ENCODE peak calls at places on chromosomes 2 and 18, in six cellular contexts. R is GM12878, F is K562, A is HepG2, X is GM12892, H is H1. P is an unnamed sample.

GRCh38 chr2:10575566-10576300 is 114.0 kb downstream of the NOL10 start:
- DNase-seq in R (no peak), F (no peak), A (no peak), X (no peak), H (no peak), P (no peak)

GRCh38 chr2:182482511-182482910 is 55.7 kb upstream of the PDE1A start:
- DNase-seq in R (no peak), F (no peak), A (no peak), X (no peak), H (no peak), P (no peak)

GRCh38 chr2:140122001-140122400 is 1341.8 kb upstream of the NXPH2 start:
- DNase-seq in R (no peak), F (no peak), A (peak; percentile 8), X (no peak), H (no peak), P (no peak)

GRCh38 chr2:156145469-156145868 is 187.1 kb downstream of the NR4A2 start:
- DNase-seq in R (no peak), F (no peak), A (no peak), X (no peak), H (no peak), P (no peak)

GRCh38 chr2:240817496-240818292 is 2.3 kb downstream of the KIF1A start:
- DNase-seq in R (no peak), F (no peak), A (no peak), X (no peak), H (no peak), P (no peak)

GRCh38 chr18:29779096-29779495 is 1263.4 kb downstream of the DSC3 start:
- DNase-seq in R (no peak), F (no peak), A (no peak), X (no peak), H (no peak), P (no peak)

GRCh38 chr18:62069556-62069955 is 117.3 kb downstream of the PIGN start:
- DNase-seq in R (no peak), F (no peak), A (no peak), X (no peak), H (no peak), P (no peak)

GRCh38 chr2:240571314-240571973 is 3.2 kb downstream of the RNPEPL1 start:
- DNase-seq in R (no peak), F (no peak), A (no peak), X (no peak), H (no peak), P (no peak)

GRCh38 chr2:85273732-85274731 is 53.8 kb downstream of the TGOLN2 start:
- DNase-seq in R (no peak), F (no peak), A (peak; percentile 62), X (no peak), H (no peak), P (no peak)

GRCh38 chr18:26710460-26711096 is 154.9 kb downstream of the AQP4 start:
- DNase-seq in R (peak; percentile 73), F (no peak), A (no peak), X (peak; percentile 5), H (no peak), P (peak; percentile 12)

GRCh38 chr2:200360364-200360763 is 53.9 kb downstream of the SPATS2L start:
- DNase-seq in R (no peak), F (no peak), A (no peak), X (no peak), H (no peak), P (no peak)

GRCh38 chr2:5365871-5366461 is 326.2 kb upstream of the SOX11 start:
- DNase-seq in R (no peak), F (peak; percentile 68), A (peak; percentile 62), X (peak; percentile 30), H (peak; percentile 46), P (peak; percentile 46)

GRCh38 chr18:12014976-12015696 is 33.8 kb downstream of the IMPA2 start:
- DNase-seq in R (no peak), F (no peak), A (no peak), X (no peak), H (no peak), P (no peak)

GRCh38 chr2:45823723-45824206 is 172.3 kb downstream of the PRKCE start:
- DNase-seq in R (no peak), F (no peak), A (no peak), X (no peak), H (no peak), P (no peak)

GRCh38 chr2:111709321-111709720 is 174.7 kb downstream of the ANAPC1 start:
- DNase-seq in R (no peak), F (no peak), A (no peak), X (no peak), H (no peak), P (no peak)

GRCh38 chr2:196113061-196113974 is 44.7 kb upstream of the DNAH7 start:
- DNase-seq in R (no peak), F (no peak), A (no peak), X (no peak), H (no peak), P (no peak)

GRCh38 chr2:15177103-15177502 is 384.0 kb downstream of the NBAS start:
- DNase-seq in R (peak; percentile 91), F (no peak), A (no peak), X (peak; percentile 19), H (no peak), P (peak; percentile 23)

GRCh38 chr2:58701688-58702301 is 460.7 kb upstream of the FANCL start:
- DNase-seq in R (no peak), F (no peak), A (no peak), X (no peak), H (no peak), P (no peak)

GRCh38 chr2:54704688-54705605 is 18.5 kb upstream of the EML6 start:
- DNase-seq in R (no peak), F (no peak), A (peak; percentile 76), X (no peak), H (no peak), P (no peak)

GRCh38 chr2:161947394-161947793 is 126.6 kb downstream of the DPP4 start:
- DNase-seq in R (no peak), F (no peak), A (no peak), X (no peak), H (no peak), P (no peak)

GRCh38 chr2:40428434-40428833 is 23.5 kb downstream of the SLC8A1 start:
- DNase-seq in R (no peak), F (no peak), A (no peak), X (no peak), H (no peak), P (no peak)

DNA sequence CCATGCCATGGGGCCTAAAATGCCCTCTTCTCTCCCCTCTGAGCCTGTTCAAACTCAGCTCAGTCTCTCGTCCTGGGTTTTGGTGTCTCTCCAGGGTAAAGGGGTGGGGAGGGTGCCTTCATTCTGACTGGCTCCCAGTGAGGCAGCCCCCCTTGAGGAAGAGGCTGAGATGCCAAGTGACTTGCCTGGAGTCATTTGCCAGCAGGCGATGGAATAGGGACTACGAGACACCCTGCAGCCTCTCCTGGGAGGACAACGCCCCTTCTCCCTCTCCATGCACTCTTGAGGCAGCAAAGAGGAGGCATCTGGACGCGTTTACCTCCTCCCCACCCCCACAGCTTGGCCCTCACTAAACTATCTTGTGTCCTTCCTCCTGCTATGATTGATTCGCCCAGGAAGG is 765 bp upstream of the STON1 start:
- DNase-seq in R (no peak), F (no peak), A (no peak), X (no peak), H (no peak), P (no peak)
- TF ChIP-seq POLR2A in R (no peak), F (no peak), A (no peak), X (no peak), H (no peak), P (no peak)

GRCh38 chr2:233100192-233100998 is 40.3 kb downstream of the INPP5D start:
- DNase-seq in R (peak; percentile 95), F (no peak), A (no peak), X (peak; percentile 67), H (no peak), P (no peak)
- TF ChIP-seq TAF1 in R (no peak), F (no peak), A (no peak), X (peak; percentile 8), H (no peak), P (peak; percentile 40)

GRCh38 chr18:79576686-79577351 is 102.8 kb upstream of the CTDP1 start:
- DNase-seq in R (no peak), F (no peak), A (no peak), X (no peak), H (no peak), P (no peak)
- TF ChIP-seq POLR2AphosphoS5 in R (no peak), F (no peak), A (no peak), X (no peak), H (no peak), P (no peak)

GRCh38 chr2:32039447-32040219 is at the start of gene DPY30:
- DNase-seq in R (peak; percentile 62), F (peak; percentile 90), A (peak; percentile 91), X (peak; percentile 77), H (peak; percentile 85), P (peak; percentile 76)
- TF ChIP-seq POLR2A in R (peak; percentile 100), F (peak; percentile 98), A (peak; percentile 100), X (peak; percentile 98), H (peak; percentile 97), P (peak; percentile 99)

GRCh38 chr2:67604360-67604759 is 207.2 kb downstream of the ETAA1 start:
- DNase-seq in R (no peak), F (no peak), A (no peak), X (no peak), H (no peak), P (no peak)

GRCh38 chr2:67596871-67597270 is 199.7 kb downstream of the ETAA1 start:
- DNase-seq in R (no peak), F (no peak), A (no peak), X (no peak), H (no peak), P (no peak)

GRCh38 chr2:67599561-67599960 is 202.4 kb downstream of the ETAA1 start:
- DNase-seq in R (no peak), F (no peak), A (no peak), X (no peak), H (no peak), P (no peak)

GRCh38 chr2:67600472-67600871 is 203.3 kb downstream of the ETAA1 start:
- DNase-seq in R (no peak), F (peak; percentile 7), A (no peak), X (no peak), H (no peak), P (no peak)

GRCh38 chr2:67600946-67601345 is 203.8 kb downstream of the ETAA1 start:
- DNase-seq in R (no peak), F (no peak), A (no peak), X (no peak), H (no peak), P (no peak)
- TF ChIP-seq TAF1 in R (no peak), F (no peak), A (no peak), X (no peak), H (no peak), P (no peak)

GRCh38 chr2:69288429-69288828 is 98.6 kb downstream of the GFPT1 start:
- DNase-seq in R (no peak), F (no peak), A (no peak), X (no peak), H (no peak), P (no peak)
- TF ChIP-seq POLR2AphosphoS5 in R (no peak), F (no peak), A (no peak), X (no peak), H (no peak), P (no peak)

GRCh38 chr2:205776720-205777119 is 94.4 kb downstream of the NRP2 start:
- DNase-seq in R (no peak), F (no peak), A (no peak), X (no peak), H (no peak), P (no peak)
- TF ChIP-seq POLR2A in R (no peak), F (no peak), A (no peak), X (no peak), H (no peak), P (no peak)

P was measured in GM12891.